ENCODE peak calls at places on chromosomes 3 and 15, in ten cellular contexts. G, V, N, M, U, A, Z, T, B and D are unnamed samples.

GRCh38 chr15:40486066-40486770 is 15.4 kb downstream of the CHST14 start:
- DNase-seq in N (no peak), T (no peak), U (no peak), Z (no peak), A (no peak), V (no peak), G (no peak), M (no peak), B (no peak), D (peak; percentile 7)

GRCh38 chr15:70870066-70870465 is 16.1 kb upstream of the LARP6 start:
- DNase-seq in B (no peak), Z (no peak), T (no peak), G (no peak), M (no peak), U (no peak), V (no peak), A (no peak), N (no peak), D (no peak)

GRCh38 chr3:181880339-181880738 is 168.6 kb downstream of the SOX2 start:
- DNase-seq in G (no peak), T (no peak), N (no peak), Z (peak; percentile 66), M (no peak), A (no peak), U (no peak), B (no peak), V (no peak), D (no peak)

GRCh38 chr3:86989611-86990010 is 1.3 kb downstream of the VGLL3 start:
- DNase-seq in N (no peak), T (peak; percentile 36), V (no peak), M (no peak), G (no peak), A (no peak), B (no peak), U (no peak), Z (no peak), D (no peak)

GRCh38 chr3:171712168-171712938 is 97.9 kb downstream of the PLD1 start:
- DNase-seq in B (no peak), N (no peak), Z (no peak), M (no peak), U (no peak), V (no peak), T (no peak), A (no peak), G (no peak), D (no peak)

GRCh38 chr15:47688573-47689086 is 28.7 kb upstream of the SEMA6D start:
- DNase-seq in M (no peak), G (no peak), U (no peak), B (no peak), V (no peak), Z (no peak), N (no peak), T (no peak), A (no peak), D (no peak)

GRCh38 chr15:25543156-25543555 is 104.3 kb upstream of the UBE3A start:
- DNase-seq in Z (no peak), N (no peak), G (no peak), T (peak; percentile 55), A (no peak), V (no peak), B (no peak), M (no peak), U (no peak), D (no peak)

GRCh38 chr3:119294889-119295769 is 946 bp downstream of the ARHGAP31 start:
- DNase-seq in N (peak; percentile 27), T (peak; percentile 70), U (no peak), Z (no peak), G (peak; percentile 62), A (peak; percentile 81), M (peak; percentile 43), V (peak; percentile 30), B (peak; percentile 63), D (peak; percentile 50)

GRCh38 chr3:77048186-77048585 is 8.3 kb downstream of the ROBO2 start:
- DNase-seq in V (no peak), T (no peak), M (no peak), U (no peak), A (no peak), B (no peak), N (no peak), G (no peak), Z (no peak), D (no peak)

GRCh38 chr15:55522741-55523450 is 14.9 kb upstream of the DNAAF4 start:
- DNase-seq in M (no peak), V (no peak), B (no peak), Z (no peak), A (no peak), N (no peak), T (no peak), G (no peak), U (no peak), D (no peak)

GRCh38 chr15:66408254-66408653 is 21.5 kb downstream of the MAP2K1 start:
- DNase-seq in N (no peak), G (no peak), Z (no peak), A (no peak), U (no peak), B (no peak), T (no peak), V (no peak), M (no peak), D (no peak)

GRCh38 chr3:115113367-115113766 is 33.7 kb downstream of the ZBTB20 start:
- DNase-seq in G (no peak), Z (no peak), N (no peak), U (no peak), M (no peak), T (peak; percentile 28), A (no peak), V (no peak), B (no peak), D (no peak)

GRCh38 chr15:80585544-80586018 is 109.5 kb upstream of the ABHD17C start:
- DNase-seq in G (no peak), Z (no peak), N (no peak), M (no peak), A (no peak), T (no peak), B (no peak), U (no peak), V (no peak), D (no peak)

GRCh38 chr3:145776782-145777408 is 384.1 kb downstream of the PLOD2 start:
- DNase-seq in V (no peak), U (no peak), Z (peak; percentile 18), M (peak; percentile 54), N (no peak), B (peak; percentile 5), T (no peak), G (no peak), A (peak; percentile 62), D (peak; percentile 73)

GRCh38 chr15:96002890-96003859 is 327.3 kb upstream of the NR2F2 start:
- DNase-seq in B (no peak), M (no peak), U (no peak), V (no peak), T (no peak), Z (no peak), N (no peak), G (no peak), A (no peak), D (no peak)

GRCh38 chr3:71425491-71426071 is 157.9 kb downstream of the FOXP1 start:
- DNase-seq in V (no peak), U (no peak), Z (no peak), A (no peak), G (peak; percentile 61), M (no peak), N (no peak), T (no peak), B (no peak), D (peak; percentile 80)

GRCh38 chr3:45948409-45948808 is 5.1 kb downstream of the CXCR6 start:
- DNase-seq in T (no peak), A (no peak), B (no peak), U (no peak), G (no peak), N (no peak), Z (no peak), V (no peak), M (no peak), D (no peak)

GRCh38 chr15:77696006-77696631 is 63.4 kb upstream of the LINGO1 start:
- DNase-seq in A (no peak), V (no peak), G (no peak), M (no peak), Z (no peak), U (peak; percentile 39), N (no peak), T (no peak), B (no peak), D (no peak)

GRCh38 chr3:171640520-171641412 is 169.5 kb downstream of the PLD1 start:
- DNase-seq in U (no peak), V (no peak), Z (no peak), A (no peak), B (no peak), G (no peak), M (peak; percentile 19), T (peak; percentile 53), N (no peak), D (no peak)

GRCh38 chr15:60370105-60370803 is 27.5 kb downstream of the ANXA2 start:
- DNase-seq in U (no peak), V (no peak), G (no peak), M (no peak), B (no peak), A (no peak), Z (no peak), N (no peak), T (peak; percentile 40), D (no peak)

GRCh38 chr3:118742760-118743159 is 291.9 kb downstream of the IGSF11 start:
- DNase-seq in M (no peak), A (no peak), U (no peak), T (no peak), G (no peak), N (no peak), V (no peak), Z (no peak), B (no peak), D (no peak)

GRCh38 chr3:57164606-57165573 is at the start of gene IL17RD:
- DNase-seq in G (peak; percentile 71), V (peak; percentile 8), A (peak; percentile 80), B (peak; percentile 82), U (peak; percentile 89), N (peak; percentile 42), M (peak; percentile 96), Z (peak; percentile 58), T (peak; percentile 94), D (peak; percentile 85)

GRCh38 chr3:135362889-135363288 is 567.8 kb downstream of the EPHB1 start:
- DNase-seq in M (no peak), T (no peak), G (no peak), N (no peak), A (no peak), B (no peak), V (no peak), Z (no peak), U (no peak), D (no peak)

GRCh38 chr15:58491499-58492202 is 59.9 kb downstream of the LIPC start:
- DNase-seq in M (no peak), T (no peak), B (no peak), V (no peak), N (no peak), A (no peak), U (no peak), Z (no peak), G (no peak), D (no peak)

GRCh38 chr3:8529197-8529637 is 27.6 kb downstream of the LMCD1 start:
- DNase-seq in A (no peak), G (no peak), T (peak; percentile 69), V (no peak), N (no peak), B (no peak), M (no peak), U (peak; percentile 40), Z (no peak), D (no peak)

GRCh38 chr3:71512000-71512399 is 71.5 kb downstream of the FOXP1 start:
- DNase-seq in V (no peak), B (no peak), U (no peak), N (no peak), Z (no peak), G (no peak), A (peak; percentile 81), M (no peak), T (no peak), D (peak; percentile 88)

GRCh38 chr3:8938021-8938420 is 25.3 kb downstream of the RAD18 start:
- DNase-seq in G (no peak), A (no peak), T (no peak), N (no peak), B (no peak), M (no peak), Z (no peak), U (no peak), V (no peak), D (peak; percentile 85)

GRCh38 chr3:128919988-128920387 is 40.6 kb downstream of the ACAD9 start:
- DNase-seq in B (no peak), G (no peak), N (no peak), M (no peak), A (no peak), V (no peak), U (no peak), Z (no peak), T (no peak), D (no peak)